ENCODE peak calls at places on chromosomes 11 and 22, in four cellular contexts. X is heart left ventricle, P is uterus, Q is heart right ventricle. L is an unnamed sample.

GRCh38 chr11:71294846-71295600 is 42.6 kb upstream of the SHANK2 start:
- DNase-seq in X (no peak), P (no peak), Q (no peak), L (peak; percentile 37)

GRCh38 chr11:107857550-107858216 is 904 bp downstream of the SLC35F2 start:
- DNase-seq in X (no peak), P (no peak), Q (no peak), L (no peak)

GRCh38 chr11:1391165-1392010 is 1.7 kb downstream of the BRSK2 start:
- DNase-seq in X (no peak), P (no peak), Q (no peak), L (no peak)

GRCh38 chr11:78683774-78684173 is 109.1 kb upstream of the NARS2 start:
- DNase-seq in X (no peak), P (no peak), Q (no peak), L (no peak)

GRCh38 chr11:80085563-80085962 is 644.7 kb upstream of the TENM4 start:
- DNase-seq in X (no peak), P (no peak), Q (no peak), L (no peak)

GRCh38 chr11:112392860-112393259 is 132.2 kb upstream of the PLET1 start:
- DNase-seq in X (no peak), P (no peak), Q (no peak), L (no peak)

GRCh38 chr11:16261836-16262644 is 94.3 kb downstream of the SOX6 start:
- DNase-seq in X (no peak), P (no peak), Q (no peak), L (no peak)

GRCh38 chr11:123187670-123188507 is 7.2 kb downstream of the CLMP start:
- DNase-seq in X (no peak), P (no peak), Q (no peak), L (no peak)

GRCh38 chr11:2094354-2095197 is 44.6 kb downstream of the IGF2 start:
- DNase-seq in X (no peak), P (no peak), Q (no peak), L (peak; percentile 11)

GRCh38 chr22:50272103-50272782 is 2.1 kb upstream of the MAPK11 start:
- DNase-seq in X (no peak), P (no peak), Q (no peak), L (no peak)

GRCh38 chr11:34915136-34916013 is 804 bp downstream of the APIP start:
- DNase-seq in X (no peak), P (no peak), Q (no peak), L (peak; percentile 27)

GRCh38 chr11:123641495-123641840 is 13.0 kb downstream of the SCN3B start:
- DNase-seq in X (no peak), P (no peak), Q (no peak), L (no peak)

GRCh38 chr22:39493759-39494158 is 8.3 kb upstream of the MIEF1 start:
- DNase-seq in X (no peak), P (no peak), Q (no peak), L (no peak)

GRCh38 chr11:2549491-2549875 is 104.7 kb downstream of the KCNQ1 start:
- DNase-seq in X (no peak), P (no peak), Q (no peak), L (peak; percentile 53)

GRCh38 chr22:32788884-32789624 is 12.5 kb upstream of the TIMP3 start:
- DNase-seq in X (no peak), P (no peak), Q (no peak), L (peak; percentile 71)

GRCh38 chr11:1520209-1520986 is 33.8 kb upstream of the MOB2 start:
- DNase-seq in X (no peak), P (no peak), Q (peak; percentile 23), L (no peak)

GRCh38 chr11:59212744-59213573 is at the start of gene MPEG1:
- DNase-seq in X (no peak), P (no peak), Q (no peak), L (no peak)

GRCh38 chr22:37659066-37659896 is 758 bp downstream of the PDXP start:
- DNase-seq in X (no peak), P (no peak), Q (no peak), L (no peak)

GRCh38 chr11:29161216-29161615 is 855.6 kb downstream of the KCNA4 start:
- DNase-seq in X (no peak), P (no peak), Q (no peak), L (no peak)

GRCh38 chr11:48228761-48229160 is 12.2 kb downstream of the OR4B1 start:
- DNase-seq in X (no peak), P (no peak), Q (no peak), L (no peak)

GRCh38 chr22:20550851-20551744 is 43.7 kb downstream of the MED15 start:
- DNase-seq in X (no peak), P (peak; percentile 68), Q (peak; percentile 48), L (peak; percentile 55)

GRCh38 chr11:17371614-17372013 is 16.8 kb downstream of the KCNJ11 start:
- DNase-seq in X (no peak), P (no peak), Q (no peak), L (no peak)

GRCh38 chr11:96290631-96291030 is 52.4 kb downstream of the MAML2 start:
- DNase-seq in X (no peak), P (no peak), Q (no peak), L (no peak)

GRCh38 chr22:20472629-20473442 is 22.8 kb downstream of the KLHL22 start:
- DNase-seq in X (no peak), P (no peak), Q (no peak), L (no peak)

GRCh38 chr11:85167471-85167870 is 459.7 kb downstream of the DLG2 start:
- DNase-seq in X (no peak), P (no peak), Q (no peak), L (no peak)

GRCh38 chr11:15158351-15159015 is 43.8 kb downstream of the INSC start:
- DNase-seq in X (no peak), P (no peak), Q (no peak), L (no peak)

GRCh38 chr11:7484645-7485044 is 661 bp upstream of the OLFML1 start:
- DNase-seq in X (no peak), P (no peak), Q (no peak), L (no peak)

GRCh38 chr11:26976389-26976788 is 17.5 kb upstream of the FIBIN start:
- DNase-seq in X (no peak), P (no peak), Q (no peak), L (no peak)

GRCh38 chr22:29259253-29259899 is 8.4 kb downstream of the RHBDD3 start:
- DNase-seq in X (no peak), P (no peak), Q (no peak), L (no peak)

GRCh38 chr22:46286006-46286405 is 10.7 kb upstream of the GTSE1 start:
- DNase-seq in X (no peak), P (no peak), Q (no peak), L (no peak)

GRCh38 chr11:70854891-70855556 is 397.4 kb downstream of the SHANK2 start:
- DNase-seq in X (no peak), P (no peak), Q (no peak), L (no peak)

GRCh38 chr22:30875481-30876215 is 92.9 kb downstream of the MORC2 start:
- DNase-seq in X (peak; percentile 61), P (no peak), Q (peak; percentile 62), L (peak; percentile 62)

GRCh38 chr22:19634206-19634536 is 80.1 kb upstream of the SEPTIN5 start:
- DNase-seq in X (no peak), P (no peak), Q (no peak), L (peak; percentile 35)

GRCh38 chr11:80849253-80849652 is 1408.4 kb upstream of the TENM4 start:
- DNase-seq in X (no peak), P (no peak), Q (no peak), L (no peak)

GRCh38 chr11:10366568-10367331 is 61.9 kb downstream of the ADM start:
- DNase-seq in X (peak; percentile 87), P (peak; percentile 84), Q (peak; percentile 68), L (peak; percentile 88)

GRCh38 chr11:86978756-86979608 is 23.8 kb upstream of the FZD4 start:
- DNase-seq in X (no peak), P (no peak), Q (no peak), L (no peak)

GRCh38 chr11:74950374-74950969 is 1.4 kb downstream of the SPCS2 start:
- DNase-seq in X (no peak), P (no peak), Q (no peak), L (no peak)

GRCh38 chr11:74948898-74949747 is at the start of the genes SPCS2 and XRRA1:
- DNase-seq in X (peak; percentile 99), P (peak; percentile 97), Q (peak; percentile 98), L (peak; percentile 99)

GRCh38 chr11:74951241-74951640 is 2.2 kb downstream of the SPCS2 start:
- DNase-seq in X (no peak), P (no peak), Q (no peak), L (no peak)

GRCh38 chr11:74948546-74948897 is 369 bp downstream of the XRRA1 start:
- DNase-seq in X (no peak), P (no peak), Q (no peak), L (no peak)

DNA sequence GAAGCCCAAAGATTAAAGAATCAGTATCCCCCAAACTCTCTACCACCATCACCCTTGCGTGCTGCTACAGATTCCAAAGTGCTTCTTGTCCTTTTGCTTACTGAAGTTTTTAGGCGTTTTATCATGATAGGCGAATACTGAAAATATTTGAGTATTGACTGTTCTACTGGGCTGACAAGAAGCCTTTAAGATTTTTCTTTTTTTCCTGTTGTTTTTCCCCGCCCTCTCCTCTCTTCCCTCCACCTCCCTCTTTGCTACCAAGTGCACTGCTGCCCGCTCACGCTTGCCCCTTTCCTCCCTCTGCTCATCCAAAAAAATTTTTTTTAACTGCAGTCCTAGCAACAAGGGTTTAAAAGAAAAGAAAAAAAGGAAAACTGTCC is 672 bp downstream of the SPCS2 start:
- DNase-seq in X (no peak), P (no peak), Q (no peak), L (no peak)
- H3K4me1 ChIP-seq in X (peaks cover 40% of the 10 kb centered on the region), P (peaks cover 17% of the 10 kb centered on the region), Q (peaks cover 42% of the 10 kb centered on the region), L (peaks cover 40% of the 10 kb centered on the region)

DNA sequence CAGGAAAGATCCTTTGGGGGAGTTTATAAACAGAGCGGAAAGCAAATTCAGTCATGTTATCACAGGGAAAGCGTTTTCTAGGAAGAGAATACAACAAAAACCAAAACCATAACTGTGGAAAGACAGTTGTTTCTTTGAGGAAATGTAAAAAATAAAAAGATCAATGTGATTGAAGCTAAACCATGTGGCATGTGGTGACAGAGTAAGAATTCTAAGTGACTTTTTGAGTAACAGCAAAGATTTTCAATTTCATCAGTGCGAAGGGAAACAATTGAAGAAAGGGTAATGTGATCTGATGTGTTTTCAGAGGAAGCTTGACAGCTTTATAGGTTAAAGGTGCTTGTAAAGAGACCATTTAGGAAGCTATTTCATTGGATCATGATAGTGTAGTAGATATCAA is 575.9 kb upstream of the CHORDC1 start:
- DNase-seq in X (no peak), P (no peak), Q (no peak), L (no peak)
- H3K4me3 ChIP-seq in X (no peak overlapping the region), P (no peak overlapping the region), Q (no peak overlapping the region), L (no peak overlapping the region)

DNA sequence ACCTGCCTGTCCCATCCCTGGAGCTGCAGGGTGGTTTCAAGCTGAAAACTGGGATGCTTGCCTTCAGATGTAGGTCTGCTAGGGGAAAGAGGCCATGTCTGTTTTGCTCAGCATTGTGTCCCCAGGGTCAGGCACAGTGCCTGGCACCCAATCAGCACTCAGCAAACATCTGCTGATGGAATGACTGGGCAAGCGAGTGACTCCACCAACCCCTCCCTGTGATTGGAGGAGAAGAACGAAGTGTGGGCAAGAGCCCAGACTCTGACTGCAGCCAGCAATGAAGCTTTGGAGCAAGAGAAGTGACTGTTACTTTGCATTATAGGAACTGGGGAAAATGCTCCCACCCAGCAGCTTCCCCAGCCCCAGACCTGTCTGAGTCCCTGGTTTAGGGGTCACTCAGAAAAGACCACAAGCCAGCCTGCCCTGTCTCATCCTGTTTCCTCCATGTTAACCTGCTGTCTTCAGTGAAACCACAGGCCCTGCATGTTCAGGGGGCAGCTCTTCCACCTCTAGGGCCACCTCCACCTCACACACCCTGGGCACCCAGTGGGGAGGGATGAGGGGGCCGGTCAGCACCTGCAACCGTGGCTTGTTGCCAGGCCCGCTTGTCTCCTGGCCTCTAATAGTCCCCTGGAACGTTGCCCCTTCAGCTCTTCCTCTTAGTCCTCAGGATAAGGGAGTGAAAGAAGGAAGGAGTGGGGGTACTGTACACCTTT is 147.4 kb downstream of the TRIM29 start:
- DNase-seq in X (peak; percentile 43), P (no peak), Q (peak; percentile 50), L (no peak)
- H3K4me1 ChIP-seq in X (peaks cover 4% of the 10 kb centered on the region), P (no peaks in the 10 kb centered on the region), Q (no peaks in the 10 kb centered on the region), L (no peaks in the 10 kb centered on the region)

GRCh38 chr22:17706451-17706900 is 67.8 kb downstream of the BID start:
- DNase-seq in X (peak; percentile 24), P (no peak), Q (no peak), L (peak; percentile 69)
- H3K4me3 ChIP-seq in X (peak overlapping the region; percentile 48), P (peak overlapping the region; percentile 10), Q (peak overlapping the region; percentile 23), L (peak overlapping the region; percentile 40)

L was measured in tibial artery.